ENCODE peak calls at places on chromosomes 11 and 22, in six cellular contexts. I is heart left ventricle, F is endothelial cell, C is Calu3, T is adrenal gland, P is body of pancreas. V is an unnamed sample.

GRCh38 chr22:28885939-28886338 is 2.6 kb downstream of the ZNRF3 start:
- DNase-seq in I (no peak), P (no peak), C (no peak), T (no peak), F (no peak), V (no peak)

GRCh38 chr11:85123752-85124231 is 503.4 kb downstream of the DLG2 start:
- DNase-seq in I (no peak), F (no peak), T (no peak), P (no peak), C (no peak), V (no peak)

GRCh38 chr11:79937935-79938334 is 497.1 kb upstream of the TENM4 start:
- DNase-seq in T (no peak), P (no peak), F (no peak), C (no peak), I (no peak), V (no peak)

GRCh38 chr11:36243641-36244040 is 45.6 kb downstream of the COMMD9 start:
- DNase-seq in C (no peak), T (no peak), P (no peak), I (no peak), F (no peak), V (no peak)

GRCh38 chr11:5364214-5364613 is 12.9 kb downstream of the OR51B6 start:
- DNase-seq in T (no peak), P (no peak), F (no peak), I (no peak), C (no peak), V (no peak)

GRCh38 chr11:9849384-9849783 is 185.5 kb downstream of the SWAP70 start:
- DNase-seq in F (no peak), P (no peak), T (no peak), C (no peak), I (no peak), V (no peak)

GRCh38 chr11:97687106-97687505 is 1297.3 kb downstream of the JRKL start:
- DNase-seq in F (peak; percentile 10), T (no peak), I (no peak), P (no peak), C (no peak), V (no peak)

GRCh38 chr11:66011239-66011784 is 496 bp upstream of the CST6 start:
- DNase-seq in C (peak; percentile 87), P (peak; percentile 50), I (no peak), F (no peak), T (peak; percentile 50), V (no peak)

GRCh38 chr11:117545706-117546105 is 218.1 kb downstream of the CEP164 start:
- DNase-seq in T (no peak), C (no peak), P (no peak), I (peak; percentile 22), F (no peak), V (no peak)

GRCh38 chr22:36510966-36511881 is 4.4 kb upstream of the FOXRED2 start:
- DNase-seq in I (no peak), F (peak; percentile 66), C (peak; percentile 46), T (peak; percentile 67), P (peak; percentile 51), V (no peak)

GRCh38 chr11:124900464-124900863 is 2.8 kb upstream of the ROBO4 start:
- DNase-seq in F (no peak), T (peak; percentile 53), I (no peak), C (no peak), P (no peak), V (no peak)

GRCh38 chr11:72069200-72069599 is 11.1 kb downstream of the NUMA1 start:
- DNase-seq in C (no peak), P (no peak), I (no peak), T (no peak), F (no peak), V (no peak)

GRCh38 chr22:19825904-19826618 is 28.6 kb downstream of the GNB1L start:
- DNase-seq in P (no peak), T (no peak), I (no peak), C (no peak), F (no peak), V (no peak)
- TF ChIP-seq CTCF in P (no peak), T (no peak), I (no peak), C (no peak), F (no peak), V (no peak)

GRCh38 chr22:17792289-17792688 is 18.0 kb upstream of the BID start:
- DNase-seq in T (no peak), I (no peak), P (no peak), C (no peak), F (no peak), V (no peak)
- TF ChIP-seq CTCF in T (no peak), I (no peak), P (no peak), C (no peak), F (no peak), V (no peak)

GRCh38 chr11:86222081-86222480 is 22.5 kb upstream of the EED start:
- DNase-seq in I (no peak), P (no peak), T (no peak), F (no peak), C (no peak), V (no peak)

GRCh38 chr11:86220654-86221053 is 23.9 kb upstream of the EED start:
- DNase-seq in I (no peak), P (no peak), F (no peak), C (no peak), T (no peak), V (no peak)

GRCh38 chr11:86214710-86215109 is 29.8 kb upstream of the EED start:
- DNase-seq in I (no peak), P (no peak), T (no peak), F (no peak), C (peak; percentile 21), V (no peak)

GRCh38 chr11:86219291-86220193 is 25.0 kb upstream of the EED start:
- DNase-seq in T (no peak), C (no peak), F (no peak), I (no peak), P (no peak), V (no peak)

DNA sequence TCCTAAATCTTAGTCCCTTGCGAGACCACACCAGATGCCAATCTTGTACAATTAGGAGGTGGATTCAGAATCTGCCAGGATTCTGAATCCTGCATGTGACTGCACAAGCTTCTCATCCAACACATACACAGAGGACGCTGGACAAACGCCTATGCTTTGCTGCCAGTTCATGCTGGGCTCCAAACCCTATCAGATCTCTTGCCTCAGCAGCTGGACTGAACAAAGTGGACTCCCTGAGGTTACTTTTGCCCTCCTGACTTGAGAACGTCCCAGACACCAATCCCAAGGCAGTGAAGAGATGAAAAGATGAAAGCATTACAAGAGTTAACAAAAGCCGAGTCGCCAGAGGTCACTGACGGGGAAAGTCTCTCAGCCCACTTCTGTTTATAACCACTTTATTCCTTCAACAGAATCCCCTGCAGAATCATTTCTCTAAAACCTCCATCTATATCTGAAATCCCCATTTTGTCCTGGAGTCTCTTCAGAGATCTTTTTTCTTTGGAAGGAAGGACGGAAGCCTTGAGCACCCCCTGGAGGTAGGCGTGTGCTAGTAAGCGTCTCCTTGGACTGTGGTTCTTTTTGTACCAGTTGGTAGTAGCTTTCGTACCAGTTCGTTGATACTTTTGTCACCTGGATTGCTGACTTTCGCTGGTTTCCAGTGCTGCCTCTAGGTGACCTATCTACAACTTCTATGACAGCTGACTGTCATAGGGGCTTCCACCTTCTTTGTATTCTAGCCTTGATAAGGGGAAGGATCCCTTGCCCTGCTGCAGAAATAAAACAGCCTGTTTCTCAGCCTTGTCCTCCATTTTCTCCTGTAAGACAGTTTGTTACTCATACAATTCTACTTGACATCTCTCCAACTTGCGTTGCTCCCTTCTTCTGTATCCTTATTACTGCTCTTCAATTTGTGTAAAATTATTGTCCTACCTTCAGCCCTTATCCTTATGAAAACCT is 26.1 kb upstream of the EED start:
- DNase-seq in P (peak; percentile 76), T (peak; percentile 72), F (peak; percentile 72), I (peak; percentile 68), C (peak; percentile 72), V (peak; percentile 61)
- TF ChIP-seq CTCF in P (peak; percentile 72), T (peak; percentile 77), F (peak; percentile 71), I (peak; percentile 85), C (peak; percentile 53), V (peak; percentile 88)

GRCh38 chr11:120674537-120674936 is 163.0 kb downstream of the GRIK4 start:
- DNase-seq in C (no peak), T (no peak), I (no peak), F (no peak), P (no peak), V (no peak)

GRCh38 chr11:120680322-120680721 is 168.8 kb downstream of the GRIK4 start:
- DNase-seq in C (no peak), I (no peak), F (no peak), T (no peak), P (no peak), V (no peak)

GRCh38 chr11:120675171-120675570 is 163.6 kb downstream of the GRIK4 start:
- DNase-seq in F (no peak), T (no peak), P (no peak), C (no peak), I (no peak), V (no peak)
- TF ChIP-seq CTCF in F (no peak), T (no peak), P (no peak), C (no peak), I (no peak), V (no peak)

DNA sequence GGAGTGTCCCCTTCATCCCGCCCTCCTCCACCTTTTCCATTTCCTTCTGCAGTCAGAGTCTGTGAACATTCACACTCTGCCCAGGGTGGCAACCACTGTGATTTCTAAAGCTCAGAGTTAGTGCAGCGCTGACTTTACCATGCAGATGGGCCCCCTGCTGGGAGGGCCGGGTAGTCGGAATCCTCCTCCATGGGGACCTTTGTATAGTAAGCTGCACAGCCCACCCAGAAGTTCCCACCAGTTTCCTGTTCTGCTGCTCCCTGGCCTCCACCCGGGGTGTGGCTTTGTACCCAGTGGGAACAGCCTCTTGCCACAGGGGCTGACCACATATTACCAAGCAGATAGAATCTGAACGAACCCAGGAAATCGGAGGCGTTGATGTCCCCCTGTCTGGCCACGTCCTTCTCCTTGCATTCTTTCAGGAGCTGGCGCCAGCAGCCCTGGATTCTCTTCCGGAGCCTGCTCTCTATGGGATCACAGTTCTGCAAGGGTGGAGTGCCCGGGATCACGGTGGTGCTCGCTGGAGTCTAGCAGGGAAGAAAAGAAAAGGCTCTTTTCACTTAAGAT is 125.3 kb downstream of the MPPED1 start:
- DNase-seq in T (no peak), F (no peak), C (peak; percentile 20), P (no peak), I (no peak), V (no peak)
- TF ChIP-seq CTCF in T (no peak), F (no peak), C (peak; percentile 30), P (no peak), I (no peak), V (peak; percentile 24)

GRCh38 chr11:101441747-101442146 is 142.1 kb downstream of the TRPC6 start:
- DNase-seq in T (peak; percentile 58), F (no peak), P (peak; percentile 89), C (peak; percentile 30), I (no peak), V (no peak)
- TF ChIP-seq CTCF in T (no peak), F (no peak), P (no peak), C (no peak), I (no peak), V (no peak)

DNA sequence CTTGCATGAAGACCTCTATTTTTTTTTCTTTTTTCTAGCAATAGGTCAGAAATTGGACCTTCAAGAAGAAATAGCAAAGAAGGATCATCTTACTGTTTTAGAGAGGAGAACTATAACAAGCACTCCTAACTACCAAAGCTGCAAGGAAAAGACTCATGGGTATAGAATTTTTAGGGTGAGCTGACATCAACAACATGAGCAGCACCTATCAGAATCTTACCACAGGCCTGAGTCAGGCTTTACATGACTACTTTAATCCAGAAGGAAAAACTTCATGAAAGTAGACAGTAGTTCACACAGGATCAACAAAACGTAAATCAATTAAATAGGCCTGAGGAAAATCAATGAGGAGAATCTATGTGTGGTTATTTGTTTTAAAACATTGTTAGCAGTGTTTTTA is 130.5 kb downstream of the FAM76B start:
- DNase-seq in F (no peak), T (no peak), P (no peak), C (no peak), I (no peak), V (no peak)
- TF ChIP-seq CTCF in F (no peak), T (no peak), P (no peak), C (no peak), I (no peak), V (no peak)